ENCODE peak calls at places on chromosome 18, in seven cellular contexts. B, K, W, Z, A, G and P are unnamed samples.

GRCh38 chr18:49487711-49488310 is 777 bp upstream of the C18orf32 start:
- DNase-seq in A (no peak), Z (no peak), K (no peak), B (no peak), W (no peak), G (peak), P (no peak)

GRCh38 chr18:5284808-5285207 is 10.7 kb downstream of the ZBTB14 start:
- DNase-seq in G (no peak), K (no peak), A (no peak), W (no peak), B (no peak), Z (no peak), P (no peak)

GRCh38 chr18:45958730-45959129 is 8.4 kb downstream of the EPG5 start:
- DNase-seq in W (no peak), B (no peak), G (no peak), A (no peak), Z (no peak), K (no peak), P (no peak)

GRCh38 chr18:73979742-73980141 is 167.9 kb downstream of the FBXO15 start:
- DNase-seq in B (no peak), Z (peak), K (no peak), W (no peak), G (no peak), A (no peak), P (no peak)

GRCh38 chr18:34803877-34804276 is 93.8 kb downstream of the DTNA start:
- DNase-seq in K (no peak), A (no peak), W (no peak), G (no peak), Z (no peak), B (no peak), P (no peak)

GRCh38 chr18:79368681-79369080 is 27.0 kb upstream of the NFATC1 start:
- DNase-seq in G (no peak), K (no peak), A (no peak), Z (no peak), W (no peak), B (no peak), P (no peak)

GRCh38 chr18:55878224-55878623 is 290.2 kb upstream of the TCF4 start:
- DNase-seq in A (no peak), G (no peak), K (no peak), W (no peak), Z (no peak), B (no peak), P (no peak)

GRCh38 chr18:23584019-23584970 is 2.0 kb downstream of the NPC1 start:
- DNase-seq in B (no peak), Z (no peak), W (no peak), K (no peak), A (no peak), G (no peak), P (no peak)

GRCh38 chr18:36295880-36296301 is 1.6 kb upstream of the FHOD3 start:
- DNase-seq in K (no peak), B (no peak), A (no peak), G (no peak), Z (no peak), W (no peak), P (no peak)

GRCh38 chr18:53426656-53427055 is 797.8 kb downstream of the MBD2 start:
- DNase-seq in W (no peak), G (no peak), K (no peak), B (no peak), A (no peak), Z (no peak), P (no peak)

GRCh38 chr18:32763306-32763705 is 9.5 kb downstream of the KLHL14 start:
- DNase-seq in W (no peak), Z (no peak), K (no peak), G (no peak), B (no peak), A (no peak), P (no peak)

GRCh38 chr18:22630980-22631379 is 213.3 kb upstream of the CTAGE1 start:
- DNase-seq in A (no peak), K (no peak), B (no peak), W (no peak), G (no peak), Z (no peak), P (no peak)

GRCh38 chr18:75211002-75211621 is 515 bp downstream of the TSHZ1 start:
- DNase-seq in G (peak), A (peak), Z (no peak), B (peak), K (peak), W (no peak), P (peak)

GRCh38 chr18:21164746-21165145 is 53.1 kb upstream of the ROCK1 start:
- DNase-seq in A (no peak), B (no peak), W (no peak), K (no peak), Z (no peak), G (no peak), P (no peak)

GRCh38 chr18:25262920-25263319 is 89.0 kb downstream of the ZNF521 start:
- DNase-seq in Z (peak), A (no peak), B (no peak), G (no peak), K (no peak), W (no peak), P (peak)

GRCh38 chr18:29123706-29124530 is 947.0 kb upstream of the CDH2 start:
- DNase-seq in K (no peak), B (no peak), W (no peak), Z (no peak), A (no peak), G (no peak), P (no peak)

GRCh38 chr18:27017901-27018500 is 152.5 kb upstream of the AQP4 start:
- DNase-seq in B (no peak), W (no peak), A (no peak), Z (no peak), K (no peak), G (no peak), P (peak)

GRCh38 chr18:22167471-22168151 is 1.8 kb upstream of the GATA6 start:
- DNase-seq in G (no peak), K (peak), B (no peak), Z (no peak), A (no peak), W (no peak), P (no peak)

GRCh38 chr18:42480521-42480920 is 525.5 kb downstream of the PIK3C3 start:
- DNase-seq in K (no peak), A (no peak), Z (no peak), G (no peak), W (no peak), B (no peak), P (no peak)

GRCh38 chr18:35605686-35606417 is 24.3 kb downstream of the GALNT1 start:
- DNase-seq in A (no peak), G (no peak), W (no peak), K (no peak), Z (no peak), B (no peak), P (no peak)

GRCh38 chr18:65458871-65459270 is 291.9 kb upstream of the CDH7 start:
- DNase-seq in A (no peak), G (no peak), W (no peak), B (no peak), K (no peak), Z (no peak), P (no peak)